ENCODE peak calls at places on chromosome 2, in six cellular contexts. One of them, this sample, is unnamed.

GRCh38 chr2:239275871-239276812 is 124.7 kb downstream of the HDAC4 start:
- DNase-seq in heart right ventricle: peak; percentile 48
- DNase-seq in DND-41: no peak
- DNase-seq in fibroblast of lung: peak; percentile 79
- DNase-seq in RWPE1: no peak
- DNase-seq in mammary epithelial cell: no peak
- DNase-seq in this sample: no peak

GRCh38 chr2:111050701-111051376 is 69.9 kb upstream of the BCL2L11 start:
- DNase-seq in heart right ventricle: no peak
- DNase-seq in DND-41: no peak
- DNase-seq in fibroblast of lung: no peak
- DNase-seq in RWPE1: no peak
- DNase-seq in mammary epithelial cell: no peak
- DNase-seq in this sample: no peak

GRCh38 chr2:136248242-136248641 is 130.3 kb upstream of the CXCR4 start:
- DNase-seq in heart right ventricle: no peak
- DNase-seq in DND-41: no peak
- DNase-seq in fibroblast of lung: peak; percentile 47
- DNase-seq in RWPE1: peak; percentile 14
- DNase-seq in mammary epithelial cell: no peak
- DNase-seq in this sample: no peak

GRCh38 chr2:124985210-124985760 is 960.2 kb downstream of the CNTNAP5 start:
- DNase-seq in heart right ventricle: no peak
- DNase-seq in DND-41: no peak
- DNase-seq in fibroblast of lung: peak; percentile 33
- DNase-seq in RWPE1: peak; percentile 13
- DNase-seq in mammary epithelial cell: peak; percentile 1
- DNase-seq in this sample: no peak

GRCh38 chr2:127810156-127810636 is 775 bp downstream of the WDR33 start:
- DNase-seq in heart right ventricle: peak; percentile 11
- DNase-seq in DND-41: no peak
- DNase-seq in fibroblast of lung: peak; percentile 32
- DNase-seq in RWPE1: peak; percentile 38
- DNase-seq in mammary epithelial cell: peak; percentile 34
- DNase-seq in this sample: no peak

GRCh38 chr2:11482473-11483031 is 16.6 kb upstream of the E2F6 start:
- DNase-seq in heart right ventricle: no peak
- DNase-seq in DND-41: no peak
- DNase-seq in fibroblast of lung: no peak
- DNase-seq in RWPE1: no peak
- DNase-seq in mammary epithelial cell: no peak
- DNase-seq in this sample: no peak

GRCh38 chr2:231348703-231349373 is 46.7 kb upstream of the B3GNT7 start:
- DNase-seq in heart right ventricle: no peak
- DNase-seq in DND-41: no peak
- DNase-seq in fibroblast of lung: no peak
- DNase-seq in RWPE1: no peak
- DNase-seq in mammary epithelial cell: no peak
- DNase-seq in this sample: no peak

GRCh38 chr2:229059331-229060033 is 211.6 kb downstream of the PID1 start:
- DNase-seq in heart right ventricle: no peak
- DNase-seq in DND-41: no peak
- DNase-seq in fibroblast of lung: no peak
- DNase-seq in RWPE1: no peak
- DNase-seq in mammary epithelial cell: no peak
- DNase-seq in this sample: no peak

GRCh38 chr2:221502270-221502973 is 69.7 kb downstream of the EPHA4 start:
- DNase-seq in heart right ventricle: no peak
- DNase-seq in DND-41: no peak
- DNase-seq in fibroblast of lung: peak; percentile 73
- DNase-seq in RWPE1: no peak
- DNase-seq in mammary epithelial cell: peak; percentile 70
- DNase-seq in this sample: no peak

GRCh38 chr2:238523158-238524110 is 96.7 kb downstream of the ASB1 start:
- DNase-seq in heart right ventricle: no peak
- DNase-seq in DND-41: no peak
- DNase-seq in fibroblast of lung: peak; percentile 66
- DNase-seq in RWPE1: no peak
- DNase-seq in mammary epithelial cell: no peak
- DNase-seq in this sample: no peak

GRCh38 chr2:239945751-239946569 is 79.2 kb downstream of the NDUFA10 start:
- DNase-seq in heart right ventricle: no peak
- DNase-seq in DND-41: no peak
- DNase-seq in fibroblast of lung: no peak
- DNase-seq in RWPE1: no peak
- DNase-seq in mammary epithelial cell: no peak
- DNase-seq in this sample: no peak

GRCh38 chr2:42368817-42369550 is 8.0 kb upstream of the COX7A2L start:
- DNase-seq in heart right ventricle: peak; percentile 28
- DNase-seq in DND-41: no peak
- DNase-seq in fibroblast of lung: no peak
- DNase-seq in RWPE1: no peak
- DNase-seq in mammary epithelial cell: no peak
- DNase-seq in this sample: no peak

GRCh38 chr2:147294825-147295392 is 549.9 kb upstream of the ACVR2A start:
- DNase-seq in heart right ventricle: no peak
- DNase-seq in DND-41: no peak
- DNase-seq in fibroblast of lung: no peak
- DNase-seq in RWPE1: peak; percentile 57
- DNase-seq in mammary epithelial cell: peak; percentile 35
- DNase-seq in this sample: no peak

GRCh38 chr2:16181741-16182090 is 241.4 kb downstream of the MYCN start:
- DNase-seq in heart right ventricle: no peak
- DNase-seq in DND-41: no peak
- DNase-seq in fibroblast of lung: no peak
- DNase-seq in RWPE1: no peak
- DNase-seq in mammary epithelial cell: no peak
- DNase-seq in this sample: no peak

GRCh38 chr2:176419591-176420071 is 150.4 kb downstream of the MTX2 start:
- DNase-seq in heart right ventricle: no peak
- DNase-seq in DND-41: no peak
- DNase-seq in fibroblast of lung: peak; percentile 36
- DNase-seq in RWPE1: peak; percentile 8
- DNase-seq in mammary epithelial cell: no peak
- DNase-seq in this sample: no peak

GRCh38 chr2:31522742-31523141 is 58.0 kb downstream of the SRD5A2 start:
- DNase-seq in heart right ventricle: no peak
- DNase-seq in DND-41: no peak
- DNase-seq in fibroblast of lung: no peak
- DNase-seq in RWPE1: no peak
- DNase-seq in mammary epithelial cell: no peak
- DNase-seq in this sample: no peak

GRCh38 chr2:31187166-31187565 is 30.1 kb downstream of the CAPN14 start:
- DNase-seq in heart right ventricle: no peak
- DNase-seq in DND-41: no peak
- DNase-seq in fibroblast of lung: no peak
- DNase-seq in RWPE1: no peak
- DNase-seq in mammary epithelial cell: no peak
- DNase-seq in this sample: no peak

GRCh38 chr2:88540346-88540745 is 86.9 kb downstream of the EIF2AK3 start:
- DNase-seq in heart right ventricle: no peak
- DNase-seq in DND-41: no peak
- DNase-seq in fibroblast of lung: no peak
- DNase-seq in RWPE1: peak; percentile 78
- DNase-seq in mammary epithelial cell: peak; percentile 85
- DNase-seq in this sample: peak; percentile 51

GRCh38 chr2:46984642-46985476 is 69.3 kb upstream of the MCFD2 start:
- DNase-seq in heart right ventricle: peak; percentile 54
- DNase-seq in DND-41: peak; percentile 54
- DNase-seq in fibroblast of lung: peak; percentile 94
- DNase-seq in RWPE1: peak; percentile 94
- DNase-seq in mammary epithelial cell: peak; percentile 92
- DNase-seq in this sample: peak; percentile 78

GRCh38 chr2:217903859-217904613 is 98.8 kb downstream of the TNS1 start:
- DNase-seq in heart right ventricle: peak; percentile 91
- DNase-seq in DND-41: no peak
- DNase-seq in fibroblast of lung: peak; percentile 52
- DNase-seq in RWPE1: no peak
- DNase-seq in mammary epithelial cell: no peak
- DNase-seq in this sample: no peak

GRCh38 chr2:101872480-101872879 is 119.3 kb upstream of the IL1R2 start:
- DNase-seq in heart right ventricle: no peak
- DNase-seq in DND-41: no peak
- DNase-seq in fibroblast of lung: no peak
- DNase-seq in RWPE1: no peak
- DNase-seq in mammary epithelial cell: no peak
- DNase-seq in this sample: no peak

GRCh38 chr2:204425821-204426220 is 119.5 kb upstream of the PARD3B start:
- DNase-seq in heart right ventricle: no peak
- DNase-seq in DND-41: no peak
- DNase-seq in fibroblast of lung: no peak
- DNase-seq in RWPE1: no peak
- DNase-seq in mammary epithelial cell: no peak
- DNase-seq in this sample: no peak

GRCh38 chr2:192687000-192687399 is 492.3 kb upstream of the TMEFF2 start:
- DNase-seq in heart right ventricle: no peak
- DNase-seq in DND-41: no peak
- DNase-seq in fibroblast of lung: no peak
- DNase-seq in RWPE1: no peak
- DNase-seq in mammary epithelial cell: no peak
- DNase-seq in this sample: no peak

DNA sequence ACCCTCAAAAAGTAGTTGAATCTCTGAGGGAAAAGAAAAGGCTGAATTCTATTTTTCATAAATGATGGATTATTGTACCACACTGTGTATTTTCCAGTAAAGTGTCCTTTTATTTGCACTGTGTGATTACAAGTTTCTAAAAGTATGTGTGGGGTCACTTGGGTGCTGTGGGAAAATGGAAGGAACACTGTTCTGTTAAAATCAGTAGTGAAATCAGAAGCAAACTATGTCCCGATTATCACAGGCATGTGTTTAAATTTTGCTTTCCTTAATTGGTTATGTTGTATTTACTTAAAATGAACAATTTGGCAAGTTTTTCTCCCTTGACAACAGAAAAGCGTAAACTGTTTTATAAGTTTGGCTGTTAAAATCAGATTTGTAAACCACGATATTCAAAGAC is 353.1 kb downstream of the ARHGAP15 start:
- DNase-seq in heart right ventricle: peak; percentile 19
- DNase-seq in DND-41: no peak
- DNase-seq in fibroblast of lung: peak; percentile 54
- DNase-seq in RWPE1: no peak
- DNase-seq in mammary epithelial cell: no peak
- DNase-seq in this sample: no peak
- H3K27ac ChIP-seq in heart right ventricle: peak overlapping the region; percentile 83
- H3K27ac ChIP-seq in DND-41: no peak overlapping the region
- H3K27ac ChIP-seq in fibroblast of lung: no peak overlapping the region
- H3K27ac ChIP-seq in RWPE1: no peak overlapping the region
- H3K27ac ChIP-seq in mammary epithelial cell: no peak overlapping the region
- H3K27ac ChIP-seq in this sample: no peak overlapping the region

DNA sequence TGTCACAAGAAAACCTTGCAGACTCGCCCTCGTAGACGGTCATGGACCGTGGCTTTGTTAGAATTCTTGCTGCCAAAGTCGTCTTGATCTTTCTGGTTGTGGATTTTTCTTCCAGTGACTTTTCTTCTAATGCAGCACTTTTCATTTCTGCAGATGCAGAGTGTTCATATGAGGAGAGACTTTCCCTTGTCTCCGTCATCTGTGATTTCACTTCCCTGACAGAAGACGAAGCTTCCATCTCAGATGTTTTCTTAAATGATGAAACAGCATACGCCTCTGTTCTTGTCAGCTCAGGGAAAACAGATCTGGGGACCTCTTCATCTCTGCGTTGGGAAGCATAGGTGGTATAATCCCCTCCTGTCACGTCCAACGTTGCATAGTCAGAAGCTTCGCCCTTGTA is 50.9 kb downstream of the PLEKHA3 start:
- DNase-seq in heart right ventricle: no peak
- DNase-seq in DND-41: no peak
- DNase-seq in fibroblast of lung: no peak
- DNase-seq in RWPE1: no peak
- DNase-seq in mammary epithelial cell: no peak
- DNase-seq in this sample: no peak
- H3K27ac ChIP-seq in heart right ventricle: no peak overlapping the region
- H3K27ac ChIP-seq in DND-41: no peak overlapping the region
- H3K27ac ChIP-seq in fibroblast of lung: no peak overlapping the region
- H3K27ac ChIP-seq in RWPE1: no peak overlapping the region
- H3K27ac ChIP-seq in mammary epithelial cell: no peak overlapping the region
- H3K27ac ChIP-seq in this sample: no peak overlapping the region

GRCh38 chr2:165196411-165196810 is 7.4 kb downstream of the SCN3A start:
- DNase-seq in heart right ventricle: no peak
- DNase-seq in DND-41: no peak
- DNase-seq in fibroblast of lung: no peak
- DNase-seq in RWPE1: no peak
- DNase-seq in mammary epithelial cell: no peak
- DNase-seq in this sample: no peak
- H3K27ac ChIP-seq in heart right ventricle: no peak overlapping the region
- H3K27ac ChIP-seq in DND-41: no peak overlapping the region
- H3K27ac ChIP-seq in fibroblast of lung: no peak overlapping the region
- H3K27ac ChIP-seq in RWPE1: no peak overlapping the region
- H3K27ac ChIP-seq in mammary epithelial cell: no peak overlapping the region
- H3K27ac ChIP-seq in this sample: no peak overlapping the region

GRCh38 chr2:181985632-181986205 is at the start of gene PPP1R1C:
- DNase-seq in heart right ventricle: no peak
- DNase-seq in DND-41: no peak
- DNase-seq in fibroblast of lung: no peak
- DNase-seq in RWPE1: no peak
- DNase-seq in mammary epithelial cell: no peak
- DNase-seq in this sample: no peak

GRCh38 chr2:181988154-181988924 is 2.7 kb downstream of the PPP1R1C start:
- DNase-seq in heart right ventricle: no peak
- DNase-seq in DND-41: no peak
- DNase-seq in fibroblast of lung: no peak
- DNase-seq in RWPE1: no peak
- DNase-seq in mammary epithelial cell: no peak
- DNase-seq in this sample: no peak

GRCh38 chr2:181989099-181989498 is 3.4 kb downstream of the PPP1R1C start:
- DNase-seq in heart right ventricle: no peak
- DNase-seq in DND-41: no peak
- DNase-seq in fibroblast of lung: no peak
- DNase-seq in RWPE1: no peak
- DNase-seq in mammary epithelial cell: no peak
- DNase-seq in this sample: no peak

GRCh38 chr2:181992776-181993175 is 7.1 kb downstream of the PPP1R1C start:
- DNase-seq in heart right ventricle: no peak
- DNase-seq in DND-41: no peak
- DNase-seq in fibroblast of lung: no peak
- DNase-seq in RWPE1: no peak
- DNase-seq in mammary epithelial cell: no peak
- DNase-seq in this sample: no peak

DNA sequence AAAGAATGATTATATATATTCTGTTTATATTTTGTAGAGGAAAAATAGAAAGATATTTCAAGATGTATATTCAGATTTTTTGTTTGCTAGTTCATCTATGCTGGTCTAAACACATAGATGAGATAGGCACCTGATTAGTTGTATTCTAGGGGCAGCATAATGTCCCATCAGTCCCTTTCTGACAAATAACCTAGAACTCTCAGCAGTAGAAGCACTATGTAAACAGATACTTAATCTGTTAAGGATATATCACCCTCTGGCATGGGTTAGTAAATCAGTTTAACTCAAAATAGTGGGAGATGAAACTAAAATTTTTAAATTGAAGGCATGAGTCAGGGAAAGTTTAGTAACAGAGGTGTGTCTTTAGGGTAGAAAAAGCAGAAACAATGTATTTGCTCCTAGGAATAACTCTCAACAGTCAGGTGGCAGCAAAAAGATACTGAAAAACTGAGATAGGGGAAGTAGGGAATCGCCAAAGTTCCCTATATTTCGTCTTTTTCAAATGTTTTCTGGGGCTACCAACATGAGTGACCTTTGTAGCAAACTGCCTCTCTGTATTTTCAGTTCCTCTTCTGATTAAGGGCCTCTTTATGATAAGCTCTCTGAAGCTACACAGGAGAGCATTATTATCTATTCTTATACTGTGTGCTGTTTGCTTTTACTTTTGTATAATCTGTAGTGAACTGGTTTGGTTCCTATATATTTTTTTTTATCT is 5.7 kb downstream of the PPP1R1C start:
- DNase-seq in heart right ventricle: no peak
- DNase-seq in DND-41: no peak
- DNase-seq in fibroblast of lung: no peak
- DNase-seq in RWPE1: no peak
- DNase-seq in mammary epithelial cell: no peak
- DNase-seq in this sample: no peak
- H3K27ac ChIP-seq in heart right ventricle: peak overlapping the region; percentile 77
- H3K27ac ChIP-seq in DND-41: no peak overlapping the region
- H3K27ac ChIP-seq in fibroblast of lung: no peak overlapping the region
- H3K27ac ChIP-seq in RWPE1: no peak overlapping the region
- H3K27ac ChIP-seq in mammary epithelial cell: no peak overlapping the region
- H3K27ac ChIP-seq in this sample: no peak overlapping the region

This sample was measured in epithelial cell of prostate.